ENCODE peak calls at places on chromosomes 16 and 17, in ten cellular contexts. T is uterus; Z is breast epithelium; W is MM.1S; F is adrenal gland; Q is effector memory CD4-positive, alpha-beta T cell; K is Peyer's patch; H is stomach; G is cardiac muscle cell; P is body of pancreas. S is an unnamed sample. For H3K4me1, the result is how much of the 10 kb centered on the place peaks cover.

GRCh38 chr17:58756246-58757161 is 850 bp downstream of the PPM1E start:
- DNase-seq in T (no peak), Z (no peak), W (peak), F (peak), Q (no peak), K (no peak), H (no peak), G (peak), P (peak), S (peak)

GRCh38 chr17:32445976-32446375 is 1.7 kb downstream of the PSMD11 start:
- DNase-seq in T (no peak), Z (no peak), W (no peak), F (no peak), Q (no peak), K (no peak), H (no peak), G (no peak), P (no peak), S (no peak)

GRCh38 chr17:43595466-43595865 is 49.3 kb upstream of the ETV4 start:
- DNase-seq in T (no peak), Z (no peak), W (no peak), F (no peak), Q (no peak), K (no peak), H (no peak), G (no peak), P (no peak), S (no peak)

GRCh38 chr17:44921122-44921882 is 6.0 kb upstream of the GFAP start:
- DNase-seq in T (no peak), Z (peak), W (no peak), F (peak), Q (no peak), K (no peak), H (no peak), G (peak), P (peak), S (peak)

GRCh38 chr16:80084614-80085013 is 456.2 kb upstream of the DYNLRB2 start:
- DNase-seq in T (peak), Z (no peak), W (peak), F (peak), Q (no peak), K (no peak), H (peak), G (peak), P (peak), S (peak)

GRCh38 chr17:79513805-79514535 is 96.9 kb downstream of the RBFOX3 start:
- DNase-seq in T (no peak), Z (no peak), W (no peak), F (no peak), Q (no peak), K (no peak), H (no peak), G (no peak), P (no peak), S (no peak)

GRCh38 chr16:57873218-57873617 is 70.9 kb upstream of the KIFC3 start:
- DNase-seq in T (no peak), Z (no peak), W (no peak), F (no peak), Q (no peak), K (no peak), H (no peak), G (no peak), P (no peak), S (peak)

GRCh38 chr17:31488982-31489294 is 97.5 kb downstream of the RAB11FIP4 start:
- DNase-seq in T (no peak), Z (no peak), W (peak), F (no peak), Q (no peak), K (no peak), H (peak), G (no peak), P (no peak), S (peak)

GRCh38 chr17:77110006-77110374 is 30.8 kb upstream of the SEC14L1 start:
- DNase-seq in T (peak), Z (no peak), W (peak), F (no peak), Q (no peak), K (no peak), H (no peak), G (no peak), P (no peak), S (no peak)

GRCh38 chr16:28110074-28110473 is 46.6 kb upstream of the GSG1L start:
- DNase-seq in T (no peak), Z (no peak), W (no peak), F (no peak), Q (no peak), K (no peak), H (peak), G (no peak), P (no peak), S (no peak)

GRCh38 chr17:43832168-43832975 is 574 bp downstream of the MPP3 start:
- DNase-seq in T (peak), Z (no peak), W (no peak), F (peak), Q (peak), K (no peak), H (peak), G (peak), P (peak), S (peak)

GRCh38 chr16:50351116-50351515 is 17.7 kb downstream of the BRD7 start:
- DNase-seq in T (no peak), Z (no peak), W (no peak), F (no peak), Q (no peak), K (no peak), H (no peak), G (no peak), P (no peak), S (no peak)

GRCh38 chr17:68451650-68452354 is 5.5 kb downstream of the WIPI1 start:
- DNase-seq in T (no peak), Z (no peak), W (no peak), F (no peak), Q (no peak), K (no peak), H (no peak), G (no peak), P (no peak), S (no peak)

GRCh38 chr16:69691980-69692911 is 34.1 kb downstream of the NQO1 start:
- DNase-seq in T (no peak), Z (no peak), W (peak), F (no peak), Q (no peak), K (no peak), H (no peak), G (no peak), P (no peak), S (no peak)

GRCh38 chr17:8720596-8720995 is 24.0 kb downstream of the CCDC42 start:
- DNase-seq in T (no peak), Z (no peak), W (no peak), F (no peak), Q (no peak), K (no peak), H (no peak), G (no peak), P (no peak), S (no peak)

GRCh38 chr17:81295678-81296381 is 723 bp upstream of the SLC38A10 start:
- DNase-seq in T (peak), Z (no peak), W (peak), F (no peak), Q (peak), K (peak), H (peak), G (no peak), P (peak), S (peak)

GRCh38 chr17:44267818-44268490 is at the start of gene SLC4A1:
- DNase-seq in T (no peak), Z (no peak), W (no peak), F (no peak), Q (no peak), K (no peak), H (no peak), G (no peak), P (no peak), S (no peak)

GRCh38 chr16:85385463-85386331 is 227.4 kb upstream of the GSE1 start:
- DNase-seq in T (no peak), Z (no peak), W (no peak), F (no peak), Q (no peak), K (no peak), H (no peak), G (no peak), P (no peak), S (no peak)

GRCh38 chr16:69179255-69180010 is 7.5 kb upstream of the SNTB2 start:
- DNase-seq in T (peak), Z (peak), W (peak), F (peak), Q (no peak), K (no peak), H (peak), G (peak), P (peak), S (no peak)

GRCh38 chr17:81867123-81867951 is 3.8 kb downstream of the ARHGDIA start:
- DNase-seq in T (no peak), Z (no peak), W (peak), F (no peak), Q (no peak), K (no peak), H (peak), G (peak), P (peak), S (peak)

GRCh38 chr17:7354262-7354781 is 634 bp upstream of the TMEM95 start:
- DNase-seq in T (no peak), Z (no peak), W (no peak), F (no peak), Q (no peak), K (no peak), H (no peak), G (peak), P (no peak), S (no peak)

GRCh38 chr17:17837966-17838962 is 1.5 kb upstream of the SREBF1 start:
- DNase-seq in T (peak), Z (no peak), W (no peak), F (no peak), Q (no peak), K (no peak), H (no peak), G (no peak), P (peak), S (peak)

GRCh38 chr16:82563401-82563800 is 63.4 kb upstream of the CDH13 start:
- DNase-seq in T (no peak), Z (no peak), W (no peak), F (no peak), Q (no peak), K (no peak), H (no peak), G (no peak), P (no peak), S (no peak)

GRCh38 chr16:85046472-85046916 is 18.9 kb downstream of the KIAA0513 start:
- DNase-seq in T (no peak), Z (no peak), W (no peak), F (no peak), Q (no peak), K (no peak), H (no peak), G (no peak), P (no peak), S (no peak)

GRCh38 chr17:41519501-41520224 is 973 bp upstream of the KRT15 start:
- DNase-seq in T (no peak), Z (no peak), W (no peak), F (no peak), Q (no peak), K (no peak), H (no peak), G (no peak), P (peak), S (no peak)

GRCh38 chr17:79664925-79665738 is 54.3 kb upstream of the RBFOX3 start:
- DNase-seq in T (peak), Z (peak), W (no peak), F (peak), Q (no peak), K (no peak), H (peak), G (peak), P (peak), S (peak)

GRCh38 chr17:70074236-70074830 is 692 bp upstream of the KCNJ16 start:
- DNase-seq in T (no peak), Z (no peak), W (no peak), F (no peak), Q (no peak), K (no peak), H (no peak), G (no peak), P (no peak), S (no peak)

GRCh38 chr16:53258809-53259208 is 175.5 kb upstream of the RBL2 start:
- DNase-seq in T (no peak), Z (no peak), W (no peak), F (no peak), Q (no peak), K (no peak), H (no peak), G (no peak), P (no peak), S (no peak)

GRCh38 chr16:83137326-83137770 is 510.6 kb downstream of the CDH13 start:
- DNase-seq in T (peak), Z (no peak), W (peak), F (peak), Q (no peak), K (no peak), H (peak), G (no peak), P (no peak), S (no peak)

GRCh38 chr16:46950009-46950408 is 23.5 kb downstream of the DNAJA2 start:
- DNase-seq in T (no peak), Z (no peak), W (no peak), F (no peak), Q (no peak), K (no peak), H (no peak), G (no peak), P (no peak), S (no peak)

GRCh38 chr17:75475851-75476250 is 19.4 kb downstream of the TMEM94 start:
- DNase-seq in T (no peak), Z (no peak), W (no peak), F (no peak), Q (no peak), K (no peak), H (no peak), G (peak), P (no peak), S (peak)

GRCh38 chr17:34980353-34980680 is at the start of gene LIG3:
- DNase-seq in T (peak), Z (peak), W (peak), F (peak), Q (peak), K (peak), H (peak), G (peak), P (peak), S (peak)

GRCh38 chr17:2854662-2855061 is 58.4 kb downstream of the RAP1GAP2 start:
- DNase-seq in T (peak), Z (no peak), W (no peak), F (no peak), Q (no peak), K (no peak), H (peak), G (no peak), P (peak), S (peak)

GRCh38 chr16:47925811-47926460 is 229.9 kb downstream of the ABCC12 start:
- DNase-seq in T (no peak), Z (no peak), W (no peak), F (no peak), Q (no peak), K (no peak), H (no peak), G (no peak), P (no peak), S (no peak)

GRCh38 chr16:87830673-87831420 is 38.5 kb downstream of the SLC7A5 start:
- DNase-seq in T (no peak), Z (no peak), W (no peak), F (no peak), Q (no peak), K (no peak), H (no peak), G (no peak), P (no peak), S (no peak)

GRCh38 chr16:77683845-77684526 is 38.3 kb upstream of the NUDT7 start:
- DNase-seq in T (no peak), Z (no peak), W (no peak), F (no peak), Q (no peak), K (no peak), H (no peak), G (no peak), P (no peak), S (no peak)

GRCh38 chr17:57515662-57516211 is 229.4 kb downstream of the CCDC182 start:
- DNase-seq in T (no peak), Z (no peak), W (no peak), F (no peak), Q (no peak), K (no peak), H (no peak), G (no peak), P (no peak), S (no peak)
- H3K4me1 ChIP-seq in T (under half), Z (under half), W (under half), F (under half), Q (under half), K (under half), H (under half), G (under half), P (under half), S (under half)

GRCh38 chr17:63095459-63095858 is 129.4 kb downstream of the TANC2 start:
- DNase-seq in T (no peak), Z (no peak), W (no peak), F (no peak), Q (no peak), K (no peak), H (no peak), G (no peak), P (no peak), S (no peak)
- H3K27ac ChIP-seq in T (no peak), Z (no peak), W (no peak), F (no peak), Q (no peak), K (no peak), H (no peak), G (no peak), P (no peak), S (no peak)

GRCh38 chr17:49968380-49969133 is 433 bp upstream of the DLX4 start:
- DNase-seq in T (no peak), Z (no peak), W (peak), F (no peak), Q (peak), K (peak), H (peak), G (peak), P (peak), S (peak)
- H3K4me1 ChIP-seq in T (under half), Z (under half), W (under half), F (under half), Q (under half), K (under half), H (under half), G (under half), P (under half), S (under half)

GRCh38 chr16:752008-752315 is 8.6 kb upstream of the MSLN start:
- DNase-seq in T (no peak), Z (no peak), W (no peak), F (no peak), Q (no peak), K (no peak), H (no peak), G (no peak), P (no peak), S (peak)
- H3K27ac ChIP-seq in T (no peak), Z (peak), W (no peak), F (no peak), Q (no peak), K (no peak), H (no peak), G (no peak), P (no peak), S (no peak)

DNA sequence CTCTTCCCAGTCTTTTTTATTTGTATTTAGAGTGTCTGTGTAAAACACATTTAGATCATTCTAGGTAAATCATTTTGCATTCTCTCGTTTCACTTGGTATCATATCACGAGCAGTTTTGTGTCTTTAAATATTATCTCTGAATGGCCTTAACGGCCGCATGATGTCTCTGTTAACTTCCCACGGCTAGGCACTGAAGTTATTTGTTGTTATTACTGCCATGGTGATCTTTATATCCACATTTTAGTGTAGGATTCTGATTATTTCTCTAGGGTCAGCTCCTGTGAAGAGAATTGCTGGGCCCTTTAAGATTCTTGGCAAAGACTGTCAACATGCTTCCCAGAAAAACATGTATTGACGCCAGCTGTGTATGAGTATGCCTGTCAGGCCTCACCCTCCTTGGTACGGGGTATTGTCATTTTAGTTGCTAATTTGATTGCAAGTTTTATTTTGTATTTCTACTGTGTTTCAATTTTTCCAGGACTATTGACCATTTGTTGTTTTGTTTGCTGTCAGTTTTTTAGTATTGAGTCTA is 263.5 kb downstream of the SNX29 start:
- DNase-seq in T (no peak), Z (no peak), W (no peak), F (no peak), Q (no peak), K (no peak), H (no peak), G (no peak), P (no peak), S (no peak)
- H3K4me1 ChIP-seq in T (under half), Z (under half), W (under half), F (under half), Q (under half), K (under half), H (under half), G (under half), P (under half), S (under half)

GRCh38 chr16:17989255-17989654 is 347.3 kb downstream of the NPIPA8 start:
- DNase-seq in T (no peak), Z (no peak), W (no peak), F (no peak), Q (no peak), K (no peak), H (no peak), G (no peak), P (no peak), S (no peak)
- H3K27ac ChIP-seq in T (no peak), Z (no peak), W (no peak), F (no peak), Q (no peak), K (no peak), H (no peak), G (no peak), P (no peak), S (no peak)